ENCODE peak calls at places on chromosome 22, in nine cellular contexts. L, U, X, I, M, B, E, W and N are unnamed samples.

GRCh38 chr22:43796567-43796966 is 15.5 kb downstream of the EFCAB6 start:
- DNase-seq in L (no peak), U (no peak), X (no peak), I (no peak), M (no peak), B (no peak), E (peak), W (no peak), N (no peak)

GRCh38 chr22:50250555-50251471 is at the start of gene HDAC10:
- DNase-seq in L (peak), U (peak), X (peak), I (peak), M (peak), B (peak), E (peak), W (no peak), N (peak)

GRCh38 chr22:23063539-23064380 is 6.6 kb upstream of the GNAZ start:
- DNase-seq in L (no peak), U (peak), X (peak), I (no peak), M (no peak), B (no peak), E (no peak), W (no peak), N (no peak)

GRCh38 chr22:47153854-47154542 is 391.5 kb downstream of the TBC1D22A start:
- DNase-seq in L (no peak), U (no peak), X (no peak), I (no peak), M (no peak), B (no peak), E (peak), W (no peak), N (no peak)

GRCh38 chr22:44184006-44184405 is 3.3 kb downstream of the PARVG start:
- DNase-seq in L (no peak), U (no peak), X (no peak), I (no peak), M (no peak), B (no peak), E (no peak), W (no peak), N (no peak)

GRCh38 chr22:45425531-45426265 is 12.2 kb downstream of the RIBC2 start:
- DNase-seq in L (no peak), U (peak), X (no peak), I (no peak), M (no peak), B (no peak), E (no peak), W (no peak), N (no peak)

GRCh38 chr22:50228366-50228765 is 16.5 kb downstream of the TUBGCP6 start:
- DNase-seq in L (no peak), U (no peak), X (no peak), I (peak), M (no peak), B (no peak), E (no peak), W (no peak), N (no peak)

GRCh38 chr22:29702025-29702930 is 17.5 kb upstream of the CABP7 start:
- DNase-seq in L (no peak), U (no peak), X (no peak), I (no peak), M (no peak), B (no peak), E (peak), W (no peak), N (no peak)

GRCh38 chr22:26667140-26667539 is 9.8 kb downstream of the MIAT start:
- DNase-seq in L (no peak), U (no peak), X (no peak), I (no peak), M (no peak), B (no peak), E (no peak), W (no peak), N (no peak)

GRCh38 chr22:43002198-43002577 is 12.8 kb downstream of the PACSIN2 start:
- DNase-seq in L (no peak), U (no peak), X (no peak), I (no peak), M (no peak), B (no peak), E (peak), W (no peak), N (no peak)

GRCh38 chr22:37239336-37240239 is 4.5 kb downstream of the RAC2 start:
- DNase-seq in L (no peak), U (no peak), X (no peak), I (no peak), M (no peak), B (no peak), E (no peak), W (no peak), N (no peak)

GRCh38 chr22:37782340-37783168 is 25.2 kb upstream of the GCAT start:
- DNase-seq in L (no peak), U (no peak), X (no peak), I (no peak), M (no peak), B (no peak), E (peak), W (no peak), N (no peak)

GRCh38 chr22:49349841-49350381 is 477.8 kb downstream of the BRD1 start:
- DNase-seq in L (no peak), U (no peak), X (no peak), I (no peak), M (no peak), B (no peak), E (no peak), W (no peak), N (no peak)

GRCh38 chr22:50597097-50597496 is 3.5 kb upstream of the MAPK8IP2 start:
- DNase-seq in L (no peak), U (no peak), X (no peak), I (no peak), M (no peak), B (no peak), E (no peak), W (no peak), N (no peak)

GRCh38 chr22:35115515-35115914 is 49.6 kb downstream of the ISX start:
- DNase-seq in L (no peak), U (no peak), X (no peak), I (no peak), M (no peak), B (no peak), E (no peak), W (no peak), N (no peak)

GRCh38 chr22:42817556-42817955 is 39.5 kb downstream of the ARFGAP3 start:
- DNase-seq in L (no peak), U (no peak), X (no peak), I (no peak), M (no peak), B (no peak), E (no peak), W (no peak), N (no peak)

GRCh38 chr22:32389685-32390084 is 22.4 kb downstream of the RTCB start:
- DNase-seq in L (no peak), U (no peak), X (no peak), I (no peak), M (no peak), B (no peak), E (peak), W (no peak), N (no peak)

GRCh38 chr22:48098243-48098935 is 1335.9 kb downstream of the TBC1D22A start:
- DNase-seq in L (no peak), U (peak), X (no peak), I (no peak), M (no peak), B (peak), E (no peak), W (no peak), N (no peak)

GRCh38 chr22:39819429-39819828 is 74.1 kb downstream of the ENTHD1 start:
- DNase-seq in L (no peak), U (no peak), X (no peak), I (no peak), M (no peak), B (no peak), E (no peak), W (no peak), N (no peak)

GRCh38 chr22:44460287-44461082 is 37.5 kb downstream of the RTL6 start:
- DNase-seq in L (no peak), U (peak), X (no peak), I (no peak), M (no peak), B (no peak), E (no peak), W (no peak), N (no peak)

GRCh38 chr22:39266398-39267030 is 21.7 kb upstream of the PDGFB start:
- DNase-seq in L (no peak), U (no peak), X (no peak), I (no peak), M (no peak), B (no peak), E (peak), W (no peak), N (no peak)

GRCh38 chr22:29080061-29080975 is 7.5 kb downstream of the KREMEN1 start:
- DNase-seq in L (no peak), U (no peak), X (no peak), I (no peak), M (no peak), B (no peak), E (no peak), W (no peak), N (no peak)

GRCh38 chr22:42869463-42869862 is 12.4 kb upstream of the ARFGAP3 start:
- DNase-seq in L (no peak), U (no peak), X (no peak), I (no peak), M (no peak), B (no peak), E (no peak), W (no peak), N (no peak)

GRCh38 chr22:17576475-17576874 is 13.2 kb downstream of the SLC25A18 start:
- DNase-seq in L (no peak), U (no peak), X (no peak), I (no peak), M (no peak), B (no peak), E (peak), W (no peak), N (no peak)

GRCh38 chr22:31333648-31334047 is 12.5 kb downstream of the PATZ1 start:
- DNase-seq in L (no peak), U (no peak), X (no peak), I (no peak), M (no peak), B (no peak), E (no peak), W (no peak), N (no peak)

GRCh38 chr22:20080445-20080775 is 369 bp downstream of the DGCR8 start:
- DNase-seq in L (peak), U (peak), X (peak), I (peak), M (peak), B (peak), E (peak), W (peak), N (peak)

GRCh38 chr22:24512043-24512442 is 16.9 kb downstream of the UPB1 start:
- DNase-seq in L (no peak), U (no peak), X (no peak), I (no peak), M (no peak), B (no peak), E (no peak), W (no peak), N (no peak)

GRCh38 chr22:40323681-40324083 is 22.6 kb upstream of the ADSL start:
- DNase-seq in L (no peak), U (no peak), X (no peak), I (no peak), M (no peak), B (no peak), E (no peak), W (no peak), N (no peak)

GRCh38 chr22:26395926-26396325 is 33.1 kb upstream of the ASPHD2 start:
- DNase-seq in L (no peak), U (no peak), X (no peak), I (no peak), M (no peak), B (no peak), E (no peak), W (no peak), N (no peak)

GRCh38 chr22:44151661-44152060 is 29.1 kb upstream of the PARVG start:
- DNase-seq in L (no peak), U (no peak), X (no peak), I (no peak), M (no peak), B (no peak), E (peak), W (no peak), N (no peak)

GRCh38 chr22:48943567-48944432 is 883.9 kb downstream of the BRD1 start:
- DNase-seq in L (no peak), U (no peak), X (no peak), I (no peak), M (no peak), B (no peak), E (no peak), W (no peak), N (no peak)